ENCODE peak calls at places on chromosomes 3 and 15, in four cellular contexts. A is GM12878, I is HepG2, D is Panc1. H is an unnamed sample.

GRCh38 chr3:10232138-10232537 is 16.1 kb upstream of the TATDN2 start:
- ATAC-seq in A (peak), D (no peak), I (no peak), H (no peak)

GRCh38 chr3:188421836-188422540 is 268.0 kb downstream of the LPP start:
- ATAC-seq in I (no peak), A (peak), D (no peak), H (peak)

GRCh38 chr15:39756806-39757522 is 25.7 kb downstream of the FSIP1 start:
- ATAC-seq in A (peak), I (no peak), D (no peak), H (no peak)

GRCh38 chr3:138289701-138290100 is 40.0 kb downstream of the NME9 start:
- ATAC-seq in A (no peak), D (no peak), I (no peak), H (no peak)

GRCh38 chr15:78750566-78750965 is 60.7 kb downstream of the ADAMTS7 start:
- ATAC-seq in D (peak), A (no peak), I (no peak), H (peak)

GRCh38 chr15:40879609-40880008 is 5.6 kb upstream of the RHOV start:
- ATAC-seq in D (no peak), A (peak), I (no peak), H (no peak)

GRCh38 chr3:66719796-66720195 is 219.0 kb upstream of the LRIG1 start:
- ATAC-seq in I (no peak), A (no peak), D (no peak), H (no peak)

GRCh38 chr15:32717290-32718081 is at the start of gene GREM1:
- ATAC-seq in D (no peak), A (no peak), I (peak), H (peak)

GRCh38 chr3:181521831-181522230 is 189.9 kb upstream of the SOX2 start:
- ATAC-seq in D (no peak), I (no peak), A (no peak), H (no peak)

GRCh38 chr3:124747111-124747981 is 17.1 kb downstream of the UMPS start:
- ATAC-seq in A (no peak), I (peak), D (peak), H (no peak)

GRCh38 chr3:14783480-14784086 is 35.2 kb upstream of the FGD5 start:
- ATAC-seq in A (no peak), D (no peak), I (peak), H (no peak)

GRCh38 chr3:40192628-40193027 is 116.9 kb upstream of the EIF1B start:
- ATAC-seq in I (no peak), A (no peak), D (no peak), H (no peak)

GRCh38 chr3:173659972-173660371 is 262.4 kb downstream of the NLGN1 start:
- ATAC-seq in A (no peak), D (no peak), I (no peak), H (no peak)

GRCh38 chr3:150784747-150785125 is 21.8 kb upstream of the SIAH2 start:
- ATAC-seq in A (no peak), I (no peak), D (no peak), H (no peak)

GRCh38 chr15:38868326-38869114 is 303.9 kb upstream of the RASGRP1 start:
- ATAC-seq in A (no peak), D (peak), I (no peak), H (peak)

GRCh38 chr3:11273945-11274344 is 1.7 kb downstream of the ATG7 start:
- ATAC-seq in D (no peak), I (no peak), A (no peak), H (no peak)

GRCh38 chr3:17743660-17743995 is 1.2 kb upstream of the TBC1D5 start:
- ATAC-seq in D (no peak), I (no peak), A (no peak), H (no peak)

GRCh38 chr3:14837864-14838263 is 19.1 kb downstream of the FGD5 start:
- ATAC-seq in D (no peak), A (no peak), I (peak), H (peak)

GRCh38 chr3:125334675-125335560 is 40.2 kb downstream of the ZNF148 start:
- ATAC-seq in I (no peak), A (no peak), D (no peak), H (no peak)

GRCh38 chr3:64143399-64144130 is 81.7 kb downstream of the PRICKLE2 start:
- ATAC-seq in D (no peak), I (no peak), A (no peak), H (peak)

GRCh38 chr15:34621675-34622074 is 38.2 kb upstream of the GOLGA8B start:
- ATAC-seq in D (peak), A (no peak), I (no peak), H (no peak)

GRCh38 chr15:44075535-44075934 is 119.5 kb downstream of the FRMD5 start:
- ATAC-seq in I (no peak), D (no peak), A (no peak), H (no peak)

GRCh38 chr3:172448661-172449467 is 608 bp upstream of the GHSR start:
- ATAC-seq in D (peak), I (peak), A (no peak), H (no peak)

GRCh38 chr3:158167737-158168469 is 58.0 kb downstream of the RSRC1 start:
- ATAC-seq in D (peak), A (peak), I (no peak), H (no peak)
- TF ChIP-seq POLR2AphosphoS5 in D (peak), A (no peak), I (no peak), H (no peak)

DNA sequence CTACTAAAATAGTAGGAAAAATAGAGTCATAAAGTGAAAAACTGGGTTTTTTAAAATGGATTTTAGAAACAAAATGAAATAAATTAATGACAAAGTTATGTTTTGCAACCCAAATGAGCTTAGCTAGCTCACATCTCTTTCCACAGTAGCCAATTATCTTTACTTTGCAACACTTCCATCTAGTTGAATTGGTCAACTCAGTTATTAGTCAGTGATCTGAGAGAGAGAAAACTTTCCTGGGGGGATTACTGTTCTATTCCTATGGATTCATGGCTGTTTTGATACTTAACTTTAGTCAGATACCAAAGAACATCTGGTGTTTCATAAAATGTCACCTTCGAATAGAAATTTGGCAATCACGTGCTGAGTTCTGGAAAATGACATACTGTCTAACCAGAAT is 45.0 kb upstream of the CCDC80 start:
- ATAC-seq in D (no peak), I (no peak), A (no peak), H (no peak)
- H3K27ac ChIP-seq in D (no peak), I (no peak), A (no peak), H (no peak)

GRCh38 chr15:84840741-84841429 is 23.7 kb downstream of the ALPK3 start:
- ATAC-seq in I (peak), D (peak), A (no peak), H (peak)
- TF ChIP-seq POLR2AphosphoS5 in I (no peak), D (no peak), A (no peak), H (peak)

DNA sequence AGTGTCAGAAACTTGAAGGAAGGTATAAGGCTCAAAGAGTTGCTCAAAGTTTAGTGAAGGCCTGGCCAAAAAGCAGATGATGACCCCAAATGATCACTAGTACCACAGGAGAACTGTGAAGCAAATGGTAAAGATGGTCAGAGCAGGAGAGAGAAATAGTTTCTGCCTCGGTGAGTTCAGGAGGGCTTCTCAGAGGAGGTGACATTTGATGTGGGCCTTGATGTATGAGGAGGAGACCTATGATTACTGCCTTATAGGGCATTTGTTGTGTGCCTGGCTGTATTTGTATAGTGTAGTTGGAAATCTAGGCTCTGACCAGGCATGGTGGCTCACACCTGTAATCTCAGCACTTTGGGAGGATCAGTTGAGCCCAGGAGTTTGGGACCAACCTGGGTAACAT is 50.4 kb downstream of the DNASE1L3 start:
- ATAC-seq in A (no peak), D (no peak), I (no peak), H (no peak)
- H3K27ac ChIP-seq in A (no peak), D (peak), I (no peak), H (peak)

GRCh38 chr3:187293977-187294376 is 2.4 kb upstream of the MASP1 start:
- ATAC-seq in A (no peak), I (no peak), D (no peak), H (no peak)

GRCh38 chr3:187296915-187297314 is 5.4 kb upstream of the MASP1 start:
- ATAC-seq in I (no peak), D (no peak), A (no peak), H (no peak)

GRCh38 chr3:187295635-187296034 is 4.1 kb upstream of the MASP1 start:
- ATAC-seq in D (no peak), I (no peak), A (no peak), H (no peak)

GRCh38 chr3:187293514-187293870 is 2.0 kb upstream of the MASP1 start:
- ATAC-seq in D (no peak), A (no peak), I (no peak), H (no peak)

DNA sequence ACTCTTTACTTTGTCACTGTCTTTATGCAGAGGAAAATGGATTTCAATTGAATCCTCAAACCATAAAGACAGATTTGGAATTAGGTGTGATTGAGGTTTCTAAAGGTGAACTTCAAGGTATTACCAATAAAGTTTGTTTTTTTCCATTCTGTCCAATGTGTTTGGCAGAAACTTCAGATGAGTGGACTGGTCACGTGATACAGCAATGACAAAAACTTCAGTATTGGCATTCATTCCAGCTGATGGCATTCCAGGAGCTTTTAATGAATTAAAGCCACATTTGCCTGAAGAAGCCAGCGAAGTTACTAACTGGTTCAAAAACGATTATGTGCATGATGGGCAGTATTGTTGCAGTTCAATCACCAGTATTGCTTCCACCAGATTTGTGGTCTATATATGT is 4.5 kb upstream of the MASP1 start:
- ATAC-seq in D (no peak), A (no peak), I (no peak), H (no peak)
- TF ChIP-seq POLR2AphosphoS5 in D (no peak), A (no peak), I (no peak), H (no peak)

DNA sequence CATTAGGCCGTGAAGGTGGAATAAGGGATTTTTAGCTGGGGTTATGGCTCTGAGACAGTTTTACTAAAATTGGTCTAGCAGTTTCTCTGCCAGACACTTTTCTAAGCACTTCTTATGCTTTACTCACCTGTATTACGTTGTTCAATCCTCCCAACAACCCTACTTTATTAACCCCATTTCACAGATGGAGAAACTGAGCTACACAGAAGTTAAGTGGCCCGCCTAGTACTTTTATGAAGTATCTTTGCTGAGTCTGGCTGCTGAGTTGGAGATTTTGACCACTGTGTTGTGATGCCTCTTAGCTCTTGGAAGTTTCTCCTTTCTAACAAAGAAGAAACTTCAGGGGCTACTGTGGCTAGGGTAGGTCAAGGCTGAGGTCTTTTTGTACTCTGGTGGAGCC is 11.5 kb downstream of the LIMD1 start:
- ATAC-seq in A (no peak), I (no peak), D (no peak), H (no peak)
- H3K27ac ChIP-seq in A (no peak), I (no peak), D (no peak), H (peak)

GRCh38 chr15:67124911-67125588 is 59.6 kb downstream of the SMAD3 start:
- ATAC-seq in D (peak), I (no peak), A (no peak), H (no peak)

GRCh38 chr15:67124111-67124510 is 58.7 kb downstream of the SMAD3 start:
- ATAC-seq in I (no peak), D (no peak), A (no peak), H (no peak)

GRCh38 chr15:67126551-67127333 is 61.3 kb downstream of the SMAD3 start:
- ATAC-seq in I (peak), D (peak), A (no peak), H (no peak)

GRCh38 chr15:67127334-67127664 is 61.9 kb downstream of the SMAD3 start:
- ATAC-seq in D (peak), A (no peak), I (no peak), H (no peak)

GRCh38 chr15:67125589-67126502 is 60.4 kb downstream of the SMAD3 start:
- ATAC-seq in A (no peak), I (no peak), D (peak), H (peak)
- TF ChIP-seq POLR2AphosphoS5 in A (no peak), I (no peak), D (peak), H (peak)

GRCh38 chr3:157300091-157300490 is 136.6 kb upstream of the PTX3 start:
- ATAC-seq in A (no peak), D (no peak), I (no peak), H (no peak)

GRCh38 chr3:157294444-157294843 is 134.5 kb upstream of the CCNL1 start:
- ATAC-seq in D (no peak), I (no peak), A (no peak), H (no peak)

GRCh38 chr3:157290761-157291160 is 130.8 kb upstream of the CCNL1 start:
- ATAC-seq in D (no peak), A (no peak), I (no peak), H (peak)

DNA sequence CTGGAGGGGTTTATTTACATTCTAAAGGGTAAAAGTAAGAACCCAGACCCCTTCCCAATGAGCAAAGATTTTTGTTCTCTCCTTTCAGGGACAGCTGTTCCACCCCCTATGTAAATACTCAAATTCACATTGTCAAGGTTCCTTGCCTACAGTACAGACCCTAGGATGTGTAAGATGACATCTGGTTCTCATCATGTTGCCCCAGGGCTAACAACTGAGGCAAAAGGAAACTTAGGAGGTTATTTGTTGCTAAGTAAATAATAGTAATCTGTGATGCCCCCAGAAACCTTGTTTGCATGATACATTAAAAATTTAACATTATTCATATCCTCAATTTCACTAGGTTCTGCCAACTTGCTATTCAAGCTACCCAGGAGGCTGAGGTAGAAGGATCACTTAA is 135.0 kb upstream of the CCNL1 start:
- ATAC-seq in I (no peak), D (no peak), A (no peak), H (no peak)
- H3K27ac ChIP-seq in I (no peak), D (no peak), A (no peak), H (no peak)

GRCh38 chr3:158354713-158355112 is 216.3 kb upstream of the MLF1 start:
- ATAC-seq in I (no peak), D (no peak), A (peak), H (no peak)

GRCh38 chr3:158360756-158361448 is 210.1 kb upstream of the MLF1 start:
- ATAC-seq in D (no peak), I (no peak), A (no peak), H (peak)

GRCh38 chr3:158352551-158352950 is 218.4 kb upstream of the MLF1 start:
- ATAC-seq in A (peak), I (no peak), D (no peak), H (no peak)

GRCh38 chr3:158350971-158351370 is 220.0 kb upstream of the MLF1 start:
- ATAC-seq in D (no peak), A (no peak), I (no peak), H (no peak)

GRCh38 chr3:158355623-158356588 is 215.1 kb upstream of the MLF1 start:
- ATAC-seq in A (peak), I (no peak), D (no peak), H (no peak)
- TF ChIP-seq POLR2AphosphoS5 in A (no peak), I (no peak), D (no peak), H (no peak)

GRCh38 chr3:8516047-8516671 is 14.5 kb downstream of the LMCD1 start:
- ATAC-seq in I (no peak), A (no peak), D (no peak), H (no peak)
- H3K27ac ChIP-seq in I (no peak), A (no peak), D (no peak), H (peak)